ENCODE peak calls at places on chromosome 14, in six cellular contexts. P, S, R, K, B and V are unnamed samples.

GRCh38 chr14:87990687-87991086 is 2.3 kb downstream of the GALC start:
- DNase-seq in R (no peak), K (no peak), S (no peak), B (no peak), P (no peak), V (no peak)

GRCh38 chr14:43651185-43651787 is 855.8 kb downstream of the FSCB start:
- DNase-seq in P (no peak), K (no peak), B (no peak), S (no peak), R (no peak), V (no peak)

GRCh38 chr14:77076118-77076631 is 21.9 kb upstream of the CIPC start:
- DNase-seq in S (no peak), P (peak), B (peak), K (peak), R (peak), V (no peak)

GRCh38 chr14:47833006-47833405 is 157.6 kb upstream of the MDGA2 start:
- DNase-seq in S (no peak), K (no peak), R (no peak), P (no peak), B (no peak), V (no peak)

GRCh38 chr14:74290415-74290814 is 12.3 kb downstream of the ABCD4 start:
- DNase-seq in S (peak), B (peak), P (no peak), K (peak), R (no peak), V (no peak)

GRCh38 chr14:104956290-104956890 is 21.8 kb downstream of the AHNAK2 start:
- DNase-seq in R (no peak), B (no peak), S (no peak), P (peak), K (no peak), V (no peak)

GRCh38 chr14:29741909-29742401 is 185.7 kb downstream of the PRKD1 start:
- DNase-seq in B (peak), R (peak), P (peak), S (no peak), K (peak), V (no peak)

GRCh38 chr14:55976219-55976618 is 142.0 kb upstream of the PELI2 start:
- DNase-seq in B (no peak), S (no peak), K (no peak), P (no peak), R (no peak), V (no peak)

GRCh38 chr14:23005451-23005850 is 4.5 kb downstream of the C14orf93 start:
- DNase-seq in B (no peak), R (no peak), S (no peak), K (no peak), P (no peak), V (no peak)
- TF ChIP-seq CTCF in B (no peak), R (no peak), S (no peak), K (no peak), P (no peak), V (no peak)

DNA sequence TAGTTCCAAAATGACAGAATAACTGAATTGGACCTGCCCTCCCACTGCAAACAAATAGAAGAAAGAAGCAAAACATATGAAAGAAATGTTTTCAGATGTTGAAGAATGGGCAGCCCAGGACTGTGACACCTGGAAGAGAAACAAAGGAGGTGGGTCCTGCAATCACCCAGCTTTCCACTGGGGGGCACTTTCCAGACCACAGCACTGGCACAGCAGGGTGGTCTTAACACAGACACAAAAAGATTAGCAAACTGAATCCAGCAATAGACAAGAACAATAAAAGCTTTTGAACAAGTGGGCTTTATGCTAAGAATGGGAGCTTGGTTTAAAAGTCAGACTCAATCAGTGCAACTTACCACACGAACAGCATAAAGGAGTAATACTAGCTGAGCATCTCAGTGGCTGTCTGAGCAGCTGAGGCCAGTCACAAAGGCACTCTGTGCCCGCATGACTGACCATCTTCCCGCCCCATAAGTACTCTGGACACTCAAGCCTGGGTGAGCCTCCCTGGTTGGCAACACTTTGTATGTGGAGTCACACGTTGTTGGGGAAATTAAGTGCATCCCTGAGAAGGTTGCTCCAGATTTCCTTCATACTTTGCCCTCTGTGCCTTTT is 27.7 kb downstream of the JKAMP start:
- DNase-seq in B (no peak), R (no peak), S (peak), K (no peak), P (no peak), V (no peak)
- TF ChIP-seq CTCF in B (peak), R (no peak), S (peak), K (peak), P (peak), V (peak)

GRCh38 chr14:51552768-51553426 is 98.8 kb upstream of the FRMD6 start:
- DNase-seq in B (no peak), S (no peak), R (no peak), K (no peak), P (peak), V (no peak)

GRCh38 chr14:51554339-51554920 is 97.3 kb upstream of the FRMD6 start:
- DNase-seq in P (no peak), R (no peak), K (peak), S (no peak), B (peak), V (no peak)

GRCh38 chr14:51548187-51548586 is 103.5 kb upstream of the FRMD6 start:
- DNase-seq in B (peak), K (no peak), R (no peak), S (no peak), P (no peak), V (no peak)

GRCh38 chr14:51554953-51555352 is 96.8 kb upstream of the FRMD6 start:
- DNase-seq in S (peak), B (peak), P (no peak), R (no peak), K (peak), V (no peak)

GRCh38 chr14:51552275-51552674 is 99.4 kb upstream of the FRMD6 start:
- DNase-seq in B (no peak), P (no peak), R (no peak), S (no peak), K (no peak), V (no peak)
- TF ChIP-seq CTCF in B (peak), P (no peak), R (no peak), S (no peak), K (no peak), V (no peak)

GRCh38 chr14:57293851-57294837 is 25.4 kb downstream of the AP5M1 start:
- DNase-seq in S (peak), B (peak), P (no peak), K (peak), R (no peak), V (no peak)
- TF ChIP-seq CTCF in S (peak), B (peak), P (peak), K (no peak), R (no peak), V (peak)

GRCh38 chr14:95433094-95433478 is 83.4 kb downstream of the SYNE3 start:
- DNase-seq in S (no peak), K (no peak), R (no peak), P (no peak), B (no peak), V (no peak)
- TF ChIP-seq CTCF in S (no peak), K (no peak), R (no peak), P (no peak), B (no peak), V (no peak)

GRCh38 chr14:46053221-46053620 is 598.4 kb downstream of the RPL10L start:
- DNase-seq in R (no peak), S (no peak), B (peak), K (peak), P (no peak), V (no peak)

GRCh38 chr14:46051801-46052200 is 599.8 kb downstream of the RPL10L start:
- DNase-seq in S (no peak), B (peak), P (no peak), K (no peak), R (no peak), V (no peak)

DNA sequence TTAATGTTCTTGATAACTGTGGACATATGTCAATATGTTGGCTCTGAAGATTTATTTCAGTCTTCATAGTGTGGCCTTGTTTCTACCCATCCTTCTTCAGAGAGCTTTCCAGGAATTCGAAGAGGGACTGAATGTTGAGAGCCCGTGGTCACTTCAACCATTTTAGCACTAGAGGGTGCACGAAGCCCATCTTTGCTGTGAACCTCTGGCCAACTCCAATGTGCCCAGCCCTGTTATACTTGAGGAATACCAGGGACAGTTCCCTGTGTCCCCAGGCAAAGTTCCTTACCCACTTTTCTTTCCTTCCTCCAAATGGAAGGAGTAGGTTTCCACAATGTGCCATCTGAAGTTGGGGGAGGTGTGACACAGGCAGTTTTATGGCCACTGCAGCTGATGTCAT is 603.5 kb downstream of the RPL10L start:
- DNase-seq in R (no peak), S (peak), K (peak), P (no peak), B (peak), V (no peak)
- TF ChIP-seq CTCF in R (no peak), S (no peak), K (no peak), P (no peak), B (peak), V (no peak)

GRCh38 chr14:81252278-81252677 is 31.5 kb upstream of the GTF2A1 start:
- DNase-seq in B (no peak), S (no peak), K (no peak), P (no peak), R (no peak), V (no peak)
- TF ChIP-seq CTCF in B (no peak), S (peak), K (no peak), P (no peak), R (no peak), V (no peak)

DNA sequence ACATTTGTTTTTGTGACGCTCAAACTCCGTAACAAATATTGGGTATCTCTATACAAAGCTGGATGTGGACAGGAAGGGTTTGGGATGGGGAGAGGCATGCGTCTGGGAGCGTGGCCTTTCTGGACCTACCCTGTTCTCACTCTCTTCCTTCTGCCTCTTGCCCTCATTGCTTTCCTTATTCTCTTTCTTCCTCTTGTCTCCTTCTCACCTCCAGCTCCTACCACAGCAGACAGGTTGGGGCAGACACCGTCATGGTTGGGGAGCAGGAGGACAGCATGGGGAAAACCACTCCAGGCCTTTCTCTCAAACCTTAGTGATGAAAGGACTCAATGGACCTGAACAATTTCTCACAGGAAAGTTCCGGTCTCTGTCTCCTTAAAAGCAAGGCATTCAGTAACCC is 465.3 kb downstream of the RAD51B start:
- DNase-seq in K (no peak), S (peak), P (no peak), R (no peak), B (no peak), V (no peak)
- TF ChIP-seq CTCF in K (no peak), S (no peak), P (no peak), R (no peak), B (no peak), V (no peak)

DNA sequence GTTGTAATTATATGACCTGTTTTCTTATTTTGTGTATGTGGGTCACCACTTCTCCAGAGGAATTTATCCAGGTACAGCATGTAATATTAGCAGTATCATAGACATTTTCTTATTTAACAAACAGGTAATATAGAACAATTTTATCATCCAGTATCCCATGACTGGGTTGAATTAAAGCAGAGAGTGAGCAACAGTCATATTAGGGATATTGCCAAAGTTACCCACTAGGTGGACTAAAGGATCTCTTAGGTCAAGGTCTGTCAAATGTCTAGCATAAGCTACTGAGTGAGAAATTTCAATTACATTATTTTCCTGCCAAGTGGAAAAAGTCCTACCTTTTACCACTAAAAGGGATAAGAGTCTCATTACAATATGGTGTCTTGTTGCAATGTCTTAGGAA is 62.1 kb upstream of the TRIM9 start:
- DNase-seq in B (peak), R (no peak), K (peak), P (no peak), S (peak), V (no peak)
- TF ChIP-seq CTCF in B (peak), R (no peak), K (peak), P (peak), S (peak), V (no peak)

GRCh38 chr14:92622311-92622710 is 108.7 kb downstream of the RIN3 start:
- DNase-seq in R (no peak), B (no peak), K (no peak), S (no peak), P (no peak), V (no peak)

GRCh38 chr14:92625213-92625612 is 111.6 kb downstream of the RIN3 start:
- DNase-seq in P (no peak), R (no peak), B (peak), K (peak), S (no peak), V (no peak)

GRCh38 chr14:92624764-92625163 is 111.2 kb downstream of the RIN3 start:
- DNase-seq in B (peak), K (no peak), P (no peak), R (no peak), S (no peak), V (no peak)

GRCh38 chr14:92627707-92628215 is 114.2 kb downstream of the RIN3 start:
- DNase-seq in R (no peak), B (no peak), P (no peak), S (no peak), K (no peak), V (no peak)

DNA sequence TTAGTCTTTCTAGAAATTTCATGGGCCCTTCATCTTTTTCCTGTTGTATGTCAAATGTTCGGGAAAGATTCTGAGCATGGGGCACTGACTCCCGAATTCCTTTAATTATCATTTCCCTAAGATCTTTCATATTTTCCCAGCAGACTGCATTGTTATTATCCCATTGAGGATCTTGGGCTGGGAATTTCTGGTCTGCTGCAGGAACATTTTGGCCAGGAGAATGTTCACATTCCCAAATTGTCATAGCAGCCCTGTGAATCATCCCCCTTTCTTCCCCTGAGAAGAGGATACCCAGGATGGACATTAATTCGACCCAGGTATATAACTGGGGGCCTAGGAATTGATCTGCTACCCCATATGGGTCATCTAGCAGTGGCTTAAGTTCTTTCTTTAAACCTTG is 112.5 kb downstream of the RIN3 start:
- DNase-seq in R (no peak), K (no peak), S (no peak), P (no peak), B (peak), V (no peak)
- TF ChIP-seq CTCF in R (no peak), K (no peak), S (no peak), P (no peak), B (no peak), V (no peak)